ENCODE peak calls at places on chromosomes 5 and 9, in four cellular contexts. G, M, R and Z are unnamed samples.

GRCh38 chr5:93874080-93874479 is 132.7 kb upstream of the POU5F2 start:
- DNase-seq in M (no peak), R (no peak), G (no peak), Z (no peak)

GRCh38 chr5:151024440-151024839 is 4.0 kb downstream of the GPX3 start:
- DNase-seq in G (no peak), M (no peak), R (no peak), Z (no peak)

GRCh38 chr9:125541840-125542243 is 165.2 kb downstream of the MAPKAP1 start:
- DNase-seq in R (no peak), G (no peak), M (no peak), Z (no peak)

GRCh38 chr9:130660683-130661460 is 3.5 kb upstream of the PRDM12 start:
- DNase-seq in G (no peak), M (no peak), R (no peak), Z (no peak)

GRCh38 chr5:175692996-175693700 is 35.3 kb downstream of the HRH2 start:
- DNase-seq in M (no peak), G (no peak), R (no peak), Z (no peak)

GRCh38 chr5:84273517-84273883 is 111.2 kb downstream of the EDIL3 start:
- DNase-seq in M (no peak), R (no peak), G (no peak), Z (no peak)

GRCh38 chr9:124209279-124209678 is 48.5 kb upstream of the NEK6 start:
- DNase-seq in R (no peak), G (no peak), M (no peak), Z (no peak)

GRCh38 chr9:87599901-87600610 is 102.4 kb downstream of the DAPK1 start:
- DNase-seq in M (peak; percentile 35), R (no peak), G (peak; percentile 90), Z (peak; percentile 47)

GRCh38 chr5:76488969-76489368 is 85.9 kb downstream of the IQGAP2 start:
- DNase-seq in G (no peak), M (no peak), R (no peak), Z (no peak)

GRCh38 chr9:131019387-131020239 is 10.6 kb downstream of the LAMC3 start:
- DNase-seq in R (no peak), M (no peak), G (peak; percentile 47), Z (no peak)

GRCh38 chr9:107044872-107045271 is 181.9 kb downstream of the ZNF462 start:
- DNase-seq in R (no peak), M (no peak), G (no peak), Z (no peak)

GRCh38 chr5:149387081-149387611 is 8.1 kb upstream of the IL17B start:
- DNase-seq in G (peak; percentile 79), R (no peak), M (peak; percentile 65), Z (no peak)

GRCh38 chr9:69397384-69398214 is 72.6 kb downstream of the ENTREP1 start:
- DNase-seq in G (no peak), R (no peak), M (no peak), Z (no peak)

GRCh38 chr9:69395718-69396117 is 70.7 kb downstream of the ENTREP1 start:
- DNase-seq in G (no peak), M (no peak), R (no peak), Z (no peak)

GRCh38 chr9:69393425-69393824 is 68.4 kb downstream of the ENTREP1 start:
- DNase-seq in M (no peak), R (no peak), G (no peak), Z (no peak)

GRCh38 chr9:69400470-69400869 is 75.5 kb downstream of the ENTREP1 start:
- DNase-seq in M (no peak), R (no peak), G (no peak), Z (no peak)

DNA sequence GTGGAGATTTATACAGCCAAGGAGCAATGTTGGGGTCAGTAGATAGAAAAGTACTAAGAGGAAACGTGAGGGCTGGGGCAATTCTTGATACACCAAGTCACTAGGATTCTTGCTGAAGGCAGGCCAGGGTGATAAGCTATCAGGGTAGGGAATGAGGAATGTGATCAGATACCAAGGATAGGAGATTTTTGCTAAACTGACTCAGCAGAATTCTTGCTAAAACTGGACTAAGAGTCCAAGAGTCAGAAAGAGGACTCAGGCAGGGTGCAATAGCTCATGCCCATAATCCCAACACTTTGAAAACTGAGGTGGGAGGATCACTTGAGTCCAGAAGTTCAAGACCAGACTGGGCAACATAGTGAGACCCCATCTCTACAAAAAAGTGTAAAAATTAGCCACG is 71.7 kb downstream of the ENTREP1 start:
- DNase-seq in M (no peak), R (no peak), G (no peak), Z (no peak)
- H3K27ac ChIP-seq in M (no peak overlapping the region), R (peak overlapping the region; percentile 45), G (no peak overlapping the region), Z (no peak overlapping the region)

GRCh38 chr9:132183134-132183533 is 21.3 kb downstream of the NTNG2 start:
- DNase-seq in R (no peak), G (no peak), M (no peak), Z (no peak)

GRCh38 chr9:132185164-132186009 is 23.5 kb downstream of the NTNG2 start:
- DNase-seq in M (no peak), R (no peak), G (no peak), Z (no peak)

GRCh38 chr9:132181796-132182521 is 20.1 kb downstream of the NTNG2 start:
- DNase-seq in G (no peak), R (no peak), M (peak; percentile 28), Z (no peak)

GRCh38 chr9:132183715-132184114 is 21.9 kb downstream of the NTNG2 start:
- DNase-seq in R (no peak), G (no peak), M (no peak), Z (no peak)

GRCh38 chr9:132182609-132183073 is 20.8 kb downstream of the NTNG2 start:
- DNase-seq in G (no peak), M (no peak), R (no peak), Z (no peak)
- TF ChIP-seq CTCF in G (no peak), M (no peak), R (no peak), Z (peak; percentile 40)

GRCh38 chr9:135179976-135180375 is 92.5 kb downstream of the OLFM1 start:
- DNase-seq in M (no peak), R (no peak), G (no peak), Z (no peak)
- H3K27ac ChIP-seq in M (no peak overlapping the region), R (no peak overlapping the region), G (no peak overlapping the region), Z (no peak overlapping the region)

DNA sequence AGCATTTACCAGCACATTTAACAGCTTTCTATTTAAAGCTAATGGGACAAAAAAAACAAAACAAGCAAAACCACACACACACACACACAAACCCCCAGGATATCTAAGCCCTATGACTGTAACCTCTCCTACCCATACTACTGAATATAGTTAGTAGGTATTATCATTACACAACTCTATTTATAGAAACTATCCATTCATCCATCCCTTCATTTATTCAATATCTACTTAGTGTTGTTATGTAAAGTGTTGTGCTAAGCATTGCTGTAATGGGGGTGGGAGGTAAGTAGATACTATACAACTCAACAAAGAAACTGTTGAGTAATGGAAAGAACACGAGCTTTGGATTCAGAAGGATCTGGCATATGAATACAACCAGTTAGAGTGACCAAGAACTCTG is 82.3 kb upstream of the ZNF608 start:
- DNase-seq in M (no peak), R (no peak), G (no peak), Z (no peak)
- TF ChIP-seq CTCF in M (no peak), R (no peak), G (no peak), Z (no peak)

DNA sequence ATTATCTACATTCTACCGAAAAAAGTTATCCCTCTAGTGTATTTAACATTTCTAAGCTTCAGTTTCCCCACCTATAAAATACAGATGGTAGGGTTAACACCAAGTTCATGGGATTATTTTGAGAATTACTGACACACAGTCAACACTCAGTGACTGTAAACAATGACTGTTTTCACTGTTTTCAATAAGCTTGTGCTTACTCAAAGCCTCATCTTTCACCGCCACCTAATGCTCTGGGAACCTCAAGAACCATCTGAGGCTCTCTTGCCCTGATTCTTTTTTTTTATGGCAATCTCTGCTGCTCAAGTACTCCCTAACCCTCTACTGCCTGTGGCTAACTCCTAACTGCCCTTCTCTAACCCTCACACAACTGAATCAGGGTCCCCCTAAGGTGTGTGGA is 59.6 kb downstream of the SETX start:
- DNase-seq in G (no peak), M (no peak), R (no peak), Z (peak; percentile 7)
- H3K27ac ChIP-seq in G (no peak overlapping the region), M (no peak overlapping the region), R (no peak overlapping the region), Z (peak overlapping the region; percentile 22)

DNA sequence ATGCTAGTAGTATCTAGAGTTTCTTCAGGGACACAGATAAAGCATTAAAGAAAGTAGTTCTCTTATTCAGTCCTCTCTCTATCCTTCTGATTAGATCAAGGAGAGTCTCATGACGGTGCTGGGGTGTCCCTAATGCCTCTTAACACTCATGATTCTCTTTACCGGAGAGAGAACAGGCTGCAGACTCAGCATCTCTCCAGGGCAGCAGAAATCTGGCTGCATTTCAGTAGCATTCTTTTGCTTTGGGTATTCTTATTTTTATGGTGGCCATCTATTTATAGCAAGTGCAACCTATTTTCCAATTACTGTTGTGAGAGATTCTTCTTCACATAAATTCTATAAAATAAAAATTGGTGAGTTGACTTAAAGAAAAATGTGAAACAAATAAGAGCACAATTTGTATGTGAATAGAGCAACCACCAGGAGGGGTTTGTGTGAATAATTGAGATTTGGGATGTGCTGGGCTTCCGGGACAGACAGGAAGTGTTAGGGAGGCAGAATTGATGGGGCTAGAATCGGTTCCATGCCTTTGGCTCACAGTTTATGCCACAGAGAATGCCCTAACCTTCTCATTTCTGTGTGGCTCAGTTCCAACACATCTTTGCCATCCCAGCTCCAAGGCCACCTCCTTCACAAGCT is 23.8 kb upstream of the BOD1 start:
- DNase-seq in M (no peak), R (no peak), G (no peak), Z (no peak)
- TF ChIP-seq CTCF in M (no peak), R (no peak), G (no peak), Z (peak; percentile 5)

GRCh38 chr9:114856942-114857315 is 51.1 kb upstream of the TNFSF15 start:
- DNase-seq in R (no peak), G (no peak), M (no peak), Z (no peak)

GRCh38 chr9:114856210-114856941 is 50.5 kb upstream of the TNFSF15 start:
- DNase-seq in G (peak; percentile 61), M (no peak), R (no peak), Z (peak; percentile 69)

GRCh38 chr9:114854736-114855355 is 49.0 kb upstream of the TNFSF15 start:
- DNase-seq in R (no peak), M (no peak), G (no peak), Z (no peak)

GRCh38 chr9:114853071-114853865 is 47.4 kb upstream of the TNFSF15 start:
- DNase-seq in M (no peak), R (no peak), G (no peak), Z (no peak)

DNA sequence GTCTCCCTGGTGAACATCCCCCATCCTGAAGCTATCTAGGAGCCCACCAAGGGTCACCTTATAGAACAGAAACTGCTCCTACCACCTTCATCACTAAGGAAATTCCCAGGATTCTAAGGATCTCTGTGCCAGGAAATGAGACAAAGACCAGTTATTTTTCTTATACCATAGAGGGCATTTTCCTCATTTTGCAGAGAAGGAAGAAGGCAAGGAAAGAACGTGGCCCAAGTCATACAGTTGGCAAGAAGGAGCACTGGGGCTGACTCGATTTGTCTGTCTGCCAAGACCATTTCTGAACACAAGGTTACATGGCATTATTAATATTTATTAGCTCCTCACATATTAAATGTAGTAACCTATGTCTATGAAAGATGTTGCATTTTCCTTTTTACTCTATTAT is 49.6 kb upstream of the TNFSF15 start:
- DNase-seq in R (no peak), G (no peak), M (no peak), Z (no peak)
- H3K27ac ChIP-seq in R (no peak overlapping the region), G (no peak overlapping the region), M (peak overlapping the region; percentile 9), Z (no peak overlapping the region)